ENCODE peak calls at places on chromosome 3, in eight cellular contexts. I is glutamatergic neuron, K is AG04450, M is stomach, D is germinal center, G is NCI-H1105 treated with DMSO at 0.1 percent for 48 hours, J is lower leg skin, X is C1 segment of cervical spinal cord. Z is an unnamed sample.

GRCh38 chr3:129603561-129603942 is 2.9 kb downstream of the PLXND1 start:
- DNase-seq in I (no peak), K (no peak), M (no peak), D (no peak), G (no peak), J (no peak), X (no peak), Z (no peak)

GRCh38 chr3:114714237-114714636 is 420.4 kb downstream of the TIGIT start:
- DNase-seq in I (no peak), K (no peak), M (no peak), D (no peak), G (peak), J (no peak), X (no peak), Z (peak)

GRCh38 chr3:59245300-59245878 is 195.6 kb upstream of the CFAP20DC start:
- DNase-seq in I (no peak), K (no peak), M (no peak), D (no peak), G (no peak), J (no peak), X (no peak), Z (no peak)

GRCh38 chr3:41002104-41002503 is 197.2 kb upstream of the CTNNB1 start:
- DNase-seq in I (no peak), K (no peak), M (no peak), D (no peak), G (peak), J (no peak), X (no peak), Z (no peak)

GRCh38 chr3:32383136-32383711 is 8.4 kb upstream of the CMTM7 start:
- DNase-seq in I (peak), K (no peak), M (no peak), D (no peak), G (no peak), J (no peak), X (no peak), Z (no peak)

GRCh38 chr3:189664311-189664710 is 33.1 kb downstream of the TP63 start:
- DNase-seq in I (no peak), K (peak), M (no peak), D (no peak), G (no peak), J (peak), X (no peak), Z (peak)

GRCh38 chr3:46882377-46883015 is 5.0 kb downstream of the PTH1R start:
- DNase-seq in I (peak), K (no peak), M (no peak), D (no peak), G (no peak), J (no peak), X (no peak), Z (no peak)

GRCh38 chr3:143851331-143852017 is 3.2 kb upstream of the SLC9A9 start:
- DNase-seq in I (no peak), K (no peak), M (no peak), D (no peak), G (no peak), J (peak), X (no peak), Z (peak)

GRCh38 chr3:175207361-175207760 is 348.2 kb downstream of the NAALADL2 start:
- DNase-seq in I (no peak), K (no peak), M (no peak), D (no peak), G (no peak), J (no peak), X (no peak), Z (no peak)

GRCh38 chr3:59327324-59327939 is 277.6 kb upstream of the CFAP20DC start:
- DNase-seq in I (no peak), K (no peak), M (no peak), D (no peak), G (no peak), J (no peak), X (no peak), Z (peak)

GRCh38 chr3:13480340-13481318 is 523 bp downstream of the HDAC11 start:
- DNase-seq in I (peak), K (no peak), M (no peak), D (peak), G (no peak), J (no peak), X (no peak), Z (no peak)

GRCh38 chr3:179526989-179527391 is 35.7 kb upstream of the ACTL6A start:
- DNase-seq in I (no peak), K (peak), M (no peak), D (no peak), G (peak), J (peak), X (peak), Z (peak)

GRCh38 chr3:111081008-111081545 is 9.5 kb downstream of the NECTIN3 start:
- DNase-seq in I (no peak), K (no peak), M (no peak), D (no peak), G (no peak), J (no peak), X (no peak), Z (no peak)

GRCh38 chr3:148820885-148821284 is 6.7 kb upstream of the CPB1 start:
- DNase-seq in I (no peak), K (no peak), M (no peak), D (no peak), G (no peak), J (no peak), X (no peak), Z (no peak)

GRCh38 chr3:185176756-185177359 is 24.0 kb upstream of the C3orf70 start:
- DNase-seq in I (peak), K (no peak), M (no peak), D (peak), G (peak), J (no peak), X (no peak), Z (peak)

GRCh38 chr3:134201201-134202130 is 49.2 kb downstream of the RYK start:
- DNase-seq in I (no peak), K (peak), M (no peak), D (no peak), G (no peak), J (no peak), X (no peak), Z (peak)

GRCh38 chr3:73529280-73530029 is 95.3 kb downstream of the PDZRN3 start:
- DNase-seq in I (no peak), K (no peak), M (no peak), D (no peak), G (no peak), J (no peak), X (no peak), Z (no peak)